ENCODE peak calls at places on chromosomes 7 and 10, in eight cellular contexts. D, J, G, N, X, H, L and P are unnamed samples.

GRCh38 chr7:128913856-128914565 is 3.5 kb upstream of the KCP start:
- DNase-seq in H (no peak), G (no peak), N (no peak), X (no peak), L (no peak), J (no peak), D (no peak), P (no peak)

GRCh38 chr10:34780818-34781380 is 34.2 kb downstream of the PARD3 start:
- DNase-seq in G (no peak), X (no peak), N (no peak), D (no peak), L (no peak), J (no peak), H (peak), P (no peak)

GRCh38 chr7:111011500-111011899 is 79.4 kb upstream of the LRRN3 start:
- DNase-seq in G (no peak), X (no peak), L (no peak), D (no peak), N (no peak), J (no peak), H (peak), P (peak)

GRCh38 chr10:23319835-23320234 is 24.8 kb downstream of the C10orf67 start:
- DNase-seq in D (no peak), J (no peak), L (no peak), G (no peak), N (no peak), X (no peak), H (no peak), P (no peak)

GRCh38 chr10:117363027-117363426 is 12.2 kb downstream of the PDZD8 start:
- DNase-seq in X (peak), G (no peak), D (no peak), H (peak), J (no peak), L (no peak), N (no peak), P (peak)

GRCh38 chr7:45221896-45222604 is 64.5 kb downstream of the RAMP3 start:
- DNase-seq in D (no peak), J (no peak), N (no peak), X (no peak), H (no peak), G (no peak), L (no peak), P (no peak)

GRCh38 chr7:156764016-156764669 is 123.6 kb downstream of the RNF32 start:
- DNase-seq in X (peak), L (no peak), G (peak), H (peak), N (peak), J (no peak), D (peak), P (peak)

GRCh38 chr10:101835406-101835805 is 8.2 kb downstream of the KCNIP2 start:
- DNase-seq in X (no peak), L (no peak), N (no peak), D (no peak), J (no peak), G (no peak), H (no peak), P (no peak)

GRCh38 chr7:55024776-55025175 is 6.0 kb downstream of the EGFR start:
- DNase-seq in H (peak), L (no peak), X (peak), G (no peak), N (no peak), D (no peak), J (no peak), P (no peak)

GRCh38 chr7:87767827-87768226 is 108.3 kb downstream of the SLC25A40 start:
- DNase-seq in X (no peak), N (no peak), J (no peak), G (no peak), L (no peak), D (no peak), H (no peak), P (no peak)

GRCh38 chr7:22865607-22865970 is 42.9 kb upstream of the TOMM7 start:
- DNase-seq in D (no peak), L (no peak), H (peak), X (peak), J (no peak), G (no peak), N (no peak), P (no peak)

GRCh38 chr7:35007768-35008167 is 29.5 kb downstream of the DPY19L1 start:
- DNase-seq in D (no peak), H (peak), L (no peak), G (no peak), N (no peak), X (no peak), J (no peak), P (no peak)

GRCh38 chr10:80924063-80924952 is 386.6 kb downstream of the SH2D4B start:
- DNase-seq in X (peak), N (peak), D (peak), L (no peak), G (peak), H (peak), J (no peak), P (peak)

GRCh38 chr10:50585921-50586739 is 37.6 kb downstream of the SGMS1 start:
- DNase-seq in D (no peak), G (no peak), H (peak), J (no peak), L (no peak), X (no peak), N (no peak), P (no peak)

GRCh38 chr7:2003451-2003930 is 229.3 kb downstream of the MAD1L1 start:
- DNase-seq in D (no peak), H (no peak), G (no peak), X (no peak), L (no peak), J (no peak), N (no peak), P (no peak)